ENCODE peak calls at places on chromosomes 6 and 20, in six cellular contexts. N is thoracic aorta, G is H9, S is IMR-90, B is body of pancreas, M is heart right ventricle. J is an unnamed sample. For H3K4me1, the result is how much of the 10 kb centered on the place peaks cover.

GRCh38 chr6:111810321-111811235 is 62.7 kb downstream of the FYN start:
- DNase-seq in N (no peak), G (no peak), S (no peak), B (no peak), M (no peak), J (no peak)

GRCh38 chr6:144285798-144286502 is 815 bp downstream of the UTRN start:
- DNase-seq in N (peak), G (peak), S (peak), B (peak), M (peak), J (peak)

GRCh38 chr20:15799871-15800270 is 773.4 kb downstream of the KIF16B start:
- DNase-seq in N (no peak), G (no peak), S (peak), B (no peak), M (no peak), J (no peak)

GRCh38 chr6:34248198-34248726 is 544 bp downstream of the SMIM29 start:
- DNase-seq in N (no peak), G (peak), S (peak), B (peak), M (peak), J (peak)

GRCh38 chr6:88584581-88584980 is 378.8 kb downstream of the RNGTT start:
- DNase-seq in N (no peak), G (no peak), S (no peak), B (no peak), M (no peak), J (no peak)

GRCh38 chr6:11043961-11044711 is at the start of gene ELOVL2:
- DNase-seq in N (no peak), G (peak), S (peak), B (peak), M (peak), J (no peak)

GRCh38 chr6:151026021-151026663 is 160.6 kb downstream of the MTHFD1L start:
- DNase-seq in N (no peak), G (no peak), S (no peak), B (no peak), M (no peak), J (no peak)

GRCh38 chr6:98203170-98203806 is 631.1 kb upstream of the POU3F2 start:
- DNase-seq in N (no peak), G (no peak), S (peak), B (no peak), M (no peak), J (no peak)

GRCh38 chr20:3209023-3209945 is at the start of gene ITPA:
- DNase-seq in N (no peak), G (peak), S (peak), B (peak), M (peak), J (peak)

GRCh38 chr6:52590634-52590985 is 13.8 kb upstream of the TRAM2 start:
- DNase-seq in N (no peak), G (no peak), S (peak), B (no peak), M (no peak), J (no peak)

GRCh38 chr6:44470106-44470446 is 82.6 kb downstream of the CDC5L start:
- DNase-seq in N (no peak), G (no peak), S (no peak), B (peak), M (no peak), J (no peak)

GRCh38 chr6:148885154-148885870 is 138.5 kb downstream of the UST start:
- DNase-seq in N (no peak), G (no peak), S (peak), B (no peak), M (no peak), J (no peak)

GRCh38 chr6:89950446-89950845 is 56.2 kb downstream of the GJA10 start:
- DNase-seq in N (no peak), G (no peak), S (no peak), B (no peak), M (no peak), J (no peak)

GRCh38 chr6:113397229-113397628 is 459.9 kb upstream of the MARCKS start:
- DNase-seq in N (no peak), G (no peak), S (peak), B (no peak), M (no peak), J (no peak)

GRCh38 chr6:17096657-17097056 is 5.2 kb upstream of the STMND1 start:
- DNase-seq in N (no peak), G (no peak), S (no peak), B (no peak), M (no peak), J (no peak)

GRCh38 chr20:25984933-25985332 is 288.3 kb upstream of the ZNF337 start:
- DNase-seq in N (no peak), G (no peak), S (peak), B (peak), M (peak), J (no peak)

GRCh38 chr20:23369424-23369823 is 7.4 kb downstream of the GZF1 start:
- DNase-seq in N (no peak), G (no peak), S (no peak), B (no peak), M (no peak), J (no peak)

GRCh38 chr6:170288091-170288631 is 2.7 kb downstream of the DLL1 start:
- DNase-seq in N (no peak), G (no peak), S (no peak), B (no peak), M (peak), J (no peak)

GRCh38 chr6:105621564-105622175 is 218.8 kb upstream of the PREP start:
- DNase-seq in N (no peak), G (no peak), S (no peak), B (no peak), M (no peak), J (no peak)

DNA sequence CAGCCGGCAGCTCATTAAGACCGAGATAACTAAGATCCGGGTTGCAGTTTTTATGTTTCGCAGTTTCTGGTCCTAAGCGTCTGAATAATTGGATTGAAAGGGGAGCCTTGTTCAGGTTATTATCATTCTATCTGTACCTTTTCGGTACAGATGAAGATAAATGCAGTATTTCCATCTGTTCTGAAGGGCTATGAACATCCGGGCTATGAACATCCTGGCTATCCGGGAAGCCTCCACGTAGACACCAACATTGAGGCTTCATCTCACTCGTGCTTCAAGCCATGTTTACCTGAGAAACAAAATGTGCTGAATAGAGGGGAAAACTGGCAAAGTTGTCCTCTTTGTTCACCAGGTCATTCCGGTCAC is 399 bp upstream of the REPS1 start:
- DNase-seq in N (no peak), G (no peak), S (peak), B (no peak), M (no peak), J (no peak)
- H3K27ac ChIP-seq in N (peak), G (no peak), S (no peak), B (peak), M (peak), J (peak)

GRCh38 chr20:59125332-59125731 is 38.3 kb upstream of the ZNF831 start:
- DNase-seq in N (no peak), G (no peak), S (no peak), B (no peak), M (no peak), J (no peak)
- H3K4me1 ChIP-seq in N (under half), G (under half), S (under half), B (under half), M (under half), J (under half)

DNA sequence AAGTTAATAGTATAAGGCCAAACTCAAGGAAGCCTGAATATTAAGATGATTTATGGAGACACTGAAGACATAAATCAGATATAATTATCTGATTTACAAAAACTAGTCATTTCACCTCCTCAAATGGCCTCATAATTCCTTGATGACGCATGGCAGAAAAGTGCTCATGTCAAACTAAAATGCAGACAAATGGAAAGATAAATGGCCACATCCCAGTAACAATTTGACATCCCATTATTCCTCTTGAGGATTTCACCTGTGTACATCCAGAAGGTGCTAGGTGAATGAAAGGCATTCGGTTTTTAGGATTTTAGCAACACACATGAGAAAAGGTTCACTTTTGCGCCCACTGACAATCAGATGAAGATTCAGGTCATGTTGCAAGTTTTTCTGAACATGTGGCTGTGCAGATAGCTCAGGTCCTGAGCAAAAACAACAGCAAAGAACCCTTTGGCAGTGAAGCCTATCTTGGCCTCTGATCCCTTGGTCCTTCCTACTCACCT is 24.2 kb downstream of the SGK1 start:
- DNase-seq in N (no peak), G (no peak), S (no peak), B (no peak), M (no peak), J (no peak)
- H3K27ac ChIP-seq in N (no peak), G (no peak), S (no peak), B (no peak), M (no peak), J (no peak)

GRCh38 chr20:46352370-46352938 is 44.2 kb upstream of the CDH22 start:
- DNase-seq in N (no peak), G (no peak), S (no peak), B (no peak), M (no peak), J (no peak)
- H3K4me1 ChIP-seq in N (under half), G (under half), S (under half), B (under half), M (under half), J (under half)

GRCh38 chr6:53704700-53705099 is 39.1 kb upstream of the KLHL31 start:
- DNase-seq in N (no peak), G (no peak), S (no peak), B (no peak), M (no peak), J (no peak)
- H3K27ac ChIP-seq in N (no peak), G (no peak), S (no peak), B (no peak), M (no peak), J (no peak)

GRCh38 chr6:32814145-32814544 is 2.7 kb downstream of the HLA-DOB start:
- DNase-seq in N (no peak), G (no peak), S (no peak), B (no peak), M (no peak), J (no peak)
- H3K4me1 ChIP-seq in N (under half), G (under half), S (under half), B (under half), M (under half), J (under half)

DNA sequence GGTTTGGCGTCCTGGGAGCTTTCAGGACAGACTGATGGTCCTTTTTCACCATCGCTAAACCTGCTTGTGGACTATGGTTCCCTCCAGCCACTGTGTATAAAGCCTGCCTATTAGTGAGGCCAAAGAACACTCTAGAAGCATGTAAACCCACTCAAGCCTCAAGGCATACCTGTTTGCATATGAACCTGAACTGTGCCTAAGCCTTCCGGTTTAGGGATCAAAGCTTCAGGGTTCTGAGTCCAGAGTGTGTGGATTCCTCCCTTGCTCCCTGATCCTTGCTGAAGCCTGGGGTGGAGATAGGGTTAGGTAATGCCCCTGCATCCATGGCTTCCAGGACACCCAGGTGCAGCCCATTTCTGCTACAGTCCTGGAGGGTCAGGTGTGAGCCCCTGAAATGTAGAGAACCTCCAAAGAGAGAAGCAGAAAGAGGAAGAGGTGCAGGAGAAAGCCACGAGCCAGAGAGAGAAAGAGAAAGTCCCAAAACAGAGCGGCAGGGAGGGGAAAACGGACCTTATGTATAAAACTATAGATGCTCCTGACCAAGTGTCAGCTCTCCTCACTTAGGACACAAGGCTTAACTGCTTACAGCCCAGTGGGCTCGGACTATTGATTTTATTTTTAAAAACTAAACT is 93.3 kb downstream of the SCML4 start:
- DNase-seq in N (no peak), G (no peak), S (no peak), B (no peak), M (no peak), J (no peak)
- H3K27ac ChIP-seq in N (no peak), G (no peak), S (no peak), B (no peak), M (no peak), J (no peak)

GRCh38 chr6:140043762-140044378 is 669.4 kb upstream of the CITED2 start:
- DNase-seq in N (no peak), G (no peak), S (peak), B (no peak), M (no peak), J (no peak)
- H3K4me1 ChIP-seq in N (under half), G (under half), S (under half), B (under half), M (under half), J (under half)

DNA sequence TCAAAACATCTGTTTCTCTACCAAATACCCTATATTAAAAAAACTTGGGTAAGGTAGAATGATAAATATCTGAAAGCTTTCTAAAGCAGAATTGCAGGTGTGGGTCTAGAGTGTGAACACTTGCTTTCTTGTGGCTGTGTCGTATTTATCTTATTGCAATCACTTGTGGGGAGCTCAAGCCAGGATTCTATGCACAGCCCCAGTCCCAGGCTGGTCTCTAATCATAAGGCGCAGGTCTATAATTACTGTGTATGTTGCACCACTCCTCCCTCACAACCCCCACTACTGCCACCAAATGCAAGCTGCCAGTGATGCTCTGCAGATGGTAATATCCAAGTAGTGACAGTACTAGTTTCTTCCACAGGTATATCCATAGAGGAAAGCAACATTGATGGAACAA is 2.2 kb upstream of the E2F3 start:
- DNase-seq in N (no peak), G (no peak), S (no peak), B (no peak), M (no peak), J (no peak)
- H3K27ac ChIP-seq in N (no peak), G (no peak), S (no peak), B (no peak), M (no peak), J (no peak)

J was measured in tibial artery.